ENCODE peak calls at places on chromosomes 16 and 17, in six cellular contexts. S, C, L, M, X and U are unnamed samples.

GRCh38 chr17:19417611-19418010 is 6.6 kb downstream of the RNF112 start:
- DNase-seq in S (no peak), C (no peak), L (no peak), M (no peak), X (no peak), U (no peak)

GRCh38 chr16:85594621-85595298 is 18.4 kb upstream of the GSE1 start:
- DNase-seq in S (no peak), C (no peak), L (no peak), M (no peak), X (no peak), U (no peak)

GRCh38 chr17:2213291-2213960 is 90.2 kb downstream of the SMG6 start:
- DNase-seq in S (peak), C (no peak), L (peak), M (no peak), X (peak), U (no peak)

GRCh38 chr17:16882243-16882925 is 89.5 kb downstream of the TNFRSF13B start:
- DNase-seq in S (no peak), C (no peak), L (no peak), M (no peak), X (no peak), U (no peak)

GRCh38 chr17:32881054-32881453 is 4.1 kb upstream of the MYO1D start:
- DNase-seq in S (no peak), C (no peak), L (no peak), M (no peak), X (no peak), U (no peak)

GRCh38 chr16:49618955-49619354 is 237.0 kb downstream of the ZNF423 start:
- DNase-seq in S (no peak), C (no peak), L (no peak), M (no peak), X (no peak), U (no peak)

GRCh38 chr16:89102035-89102776 is 8.6 kb downstream of the ACSF3 start:
- DNase-seq in S (no peak), C (no peak), L (no peak), M (no peak), X (no peak), U (no peak)

GRCh38 chr17:29256735-29257466 is 10.2 kb downstream of the CRYBA1 start:
- DNase-seq in S (no peak), C (no peak), L (peak), M (no peak), X (no peak), U (no peak)

GRCh38 chr17:49035470-49036269 is 38.5 kb downstream of the IGF2BP1 start:
- DNase-seq in S (peak), C (peak), L (peak), M (peak), X (no peak), U (peak)

GRCh38 chr16:89357055-89357454 is 133.3 kb downstream of the ANKRD11 start:
- DNase-seq in S (no peak), C (no peak), L (no peak), M (peak), X (peak), U (no peak)

GRCh38 chr17:27532269-27533067 is 76.2 kb downstream of the KSR1 start:
- DNase-seq in S (no peak), C (peak), L (peak), M (no peak), X (peak), U (peak)

GRCh38 chr17:44859701-44860100 is 12.0 kb downstream of the HIGD1B start:
- DNase-seq in S (no peak), C (no peak), L (no peak), M (no peak), X (no peak), U (no peak)

GRCh38 chr16:50302472-50303005 is 36.2 kb downstream of the ADCY7 start:
- DNase-seq in S (no peak), C (no peak), L (no peak), M (peak), X (peak), U (no peak)

GRCh38 chr17:7651097-7651958 is 602 bp downstream of the ATP1B2 start:
- DNase-seq in S (peak), C (no peak), L (no peak), M (no peak), X (peak), U (no peak)

GRCh38 chr16:84449156-84450140 is 55.0 kb downstream of the MEAK7 start:
- DNase-seq in S (peak), C (no peak), L (no peak), M (no peak), X (no peak), U (no peak)

GRCh38 chr16:83692224-83692623 is 115.6 kb upstream of the HSBP1 start:
- DNase-seq in S (no peak), C (no peak), L (no peak), M (no peak), X (no peak), U (no peak)

GRCh38 chr17:60519795-60520194 is 6.2 kb downstream of the APPBP2 start:
- DNase-seq in S (no peak), C (no peak), L (no peak), M (no peak), X (no peak), U (no peak)

GRCh38 chr17:17403899-17404576 is 72.8 kb upstream of the MED9 start:
- DNase-seq in S (peak), C (no peak), L (no peak), M (peak), X (no peak), U (no peak)

GRCh38 chr17:82446649-82447048 is 3.9 kb downstream of the CYBC1 start:
- DNase-seq in S (no peak), C (no peak), L (no peak), M (no peak), X (no peak), U (no peak)

GRCh38 chr17:1438593-1439083 is 17.4 kb downstream of the CRK start:
- DNase-seq in S (no peak), C (no peak), L (peak), M (no peak), X (no peak), U (no peak)

GRCh38 chr16:49453001-49453400 is 79.4 kb downstream of the C16orf78 start:
- DNase-seq in S (no peak), C (no peak), L (no peak), M (peak), X (no peak), U (no peak)